ENCODE peak calls at places on chromosomes 13 and 19, in nine cellular contexts. T, F, X, E, W, O, G, A and V are unnamed samples.

GRCh38 chr13:25971499-25972145 is 80.2 kb downstream of the SHISA2 start:
- DNase-seq in O (no peak), X (no peak), W (no peak), E (no peak), T (no peak), G (no peak), F (no peak), A (no peak), V (no peak)

GRCh38 chr13:110448230-110448629 is 113.3 kb downstream of the RAB20 start:
- DNase-seq in F (peak; percentile 7), T (peak; percentile 86), E (no peak), G (no peak), X (no peak), W (no peak), O (no peak), A (no peak), V (no peak)

GRCh38 chr13:36431204-36432105 is 840 bp upstream of the CCNA1 start:
- DNase-seq in E (peak; percentile 59), O (no peak), F (peak; percentile 30), W (no peak), X (no peak), A (peak; percentile 8), G (no peak), T (no peak), V (no peak)

GRCh38 chr19:7115721-7116120 is 46.2 kb downstream of the ZNF557 start:
- DNase-seq in X (peak; percentile 29), E (no peak), O (no peak), G (no peak), T (no peak), F (no peak), W (no peak), A (no peak), V (no peak)

GRCh38 chr13:40172149-40172591 is 494.3 kb downstream of the FOXO1 start:
- DNase-seq in E (no peak), O (no peak), W (no peak), T (no peak), X (no peak), A (no peak), G (no peak), F (no peak), V (no peak)

GRCh38 chr19:46904114-46905060 is 43.6 kb downstream of the ARHGAP35 start:
- DNase-seq in T (peak; percentile 71), E (no peak), G (no peak), W (peak; percentile 27), X (peak; percentile 53), O (peak; percentile 49), A (no peak), F (peak; percentile 41), V (no peak)

GRCh38 chr19:3047307-3048189 is 14.7 kb downstream of the TLE5 start:
- DNase-seq in F (peak; percentile 84), O (peak; percentile 98), W (peak; percentile 88), E (peak; percentile 70), G (peak; percentile 92), X (peak; percentile 96), T (peak; percentile 63), A (peak; percentile 69), V (peak; percentile 98)

GRCh38 chr19:48959341-48960239 is 4.9 kb downstream of the BAX start:
- DNase-seq in X (no peak), O (no peak), G (no peak), A (no peak), T (no peak), E (peak; percentile 79), W (no peak), F (no peak), V (no peak)

DNA sequence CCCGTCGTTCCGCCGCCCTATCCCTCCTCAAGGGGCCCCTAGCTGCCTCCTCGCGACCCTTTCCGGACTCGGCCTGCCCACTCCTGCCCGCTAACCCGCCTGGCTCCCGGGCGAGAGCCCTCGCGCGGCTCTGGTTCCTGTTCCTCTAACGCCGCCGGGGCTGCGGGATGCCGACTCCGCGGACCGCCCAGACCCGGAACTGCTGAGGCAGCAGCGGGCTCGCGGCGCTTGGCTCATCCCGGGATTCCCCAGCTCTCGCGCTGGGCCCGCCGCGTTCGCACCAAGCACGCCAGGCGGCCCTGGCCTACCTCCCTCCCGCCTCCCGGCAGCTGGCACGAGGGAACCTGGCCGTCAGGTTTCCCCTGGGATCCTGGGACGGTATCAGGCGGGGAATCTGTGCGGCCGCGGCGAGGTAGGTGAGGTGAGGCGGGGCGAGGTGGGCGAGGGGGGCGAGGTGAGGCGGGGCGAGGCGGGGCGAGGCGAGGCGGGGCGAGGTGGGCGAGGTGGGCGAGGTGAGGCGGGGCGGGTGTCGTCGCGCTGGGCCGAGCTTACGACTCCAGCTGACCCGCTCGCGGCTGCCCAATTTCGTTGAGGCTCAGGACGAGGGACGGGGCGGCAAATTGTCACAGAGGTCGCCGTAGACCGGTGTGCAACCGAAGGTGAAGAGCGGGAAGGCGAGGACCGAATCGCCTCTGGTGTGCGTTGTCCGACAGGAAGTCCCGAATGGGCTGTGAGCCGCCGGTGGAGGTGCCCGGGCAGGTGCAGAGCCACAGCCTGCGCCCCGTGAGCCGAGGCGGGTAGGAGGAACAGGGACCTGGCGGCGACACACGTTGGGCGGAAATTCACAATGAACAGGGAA is at the start of the genes CCDC122 and LACC1:
- DNase-seq in X (peak; percentile 91), G (peak; percentile 88), E (peak; percentile 87), W (peak; percentile 89), A (peak; percentile 80), T (peak; percentile 84), F (peak; percentile 80), O (peak; percentile 76), V (peak; percentile 71)
- TF ChIP-seq POLR2A in X (peak; percentile 86), G (peak; percentile 95), E (peak; percentile 76), W (peak; percentile 98), A (no peak), T (peak; percentile 90), F (peak; percentile 17), O (no peak), V (peak; percentile 43)

DNA sequence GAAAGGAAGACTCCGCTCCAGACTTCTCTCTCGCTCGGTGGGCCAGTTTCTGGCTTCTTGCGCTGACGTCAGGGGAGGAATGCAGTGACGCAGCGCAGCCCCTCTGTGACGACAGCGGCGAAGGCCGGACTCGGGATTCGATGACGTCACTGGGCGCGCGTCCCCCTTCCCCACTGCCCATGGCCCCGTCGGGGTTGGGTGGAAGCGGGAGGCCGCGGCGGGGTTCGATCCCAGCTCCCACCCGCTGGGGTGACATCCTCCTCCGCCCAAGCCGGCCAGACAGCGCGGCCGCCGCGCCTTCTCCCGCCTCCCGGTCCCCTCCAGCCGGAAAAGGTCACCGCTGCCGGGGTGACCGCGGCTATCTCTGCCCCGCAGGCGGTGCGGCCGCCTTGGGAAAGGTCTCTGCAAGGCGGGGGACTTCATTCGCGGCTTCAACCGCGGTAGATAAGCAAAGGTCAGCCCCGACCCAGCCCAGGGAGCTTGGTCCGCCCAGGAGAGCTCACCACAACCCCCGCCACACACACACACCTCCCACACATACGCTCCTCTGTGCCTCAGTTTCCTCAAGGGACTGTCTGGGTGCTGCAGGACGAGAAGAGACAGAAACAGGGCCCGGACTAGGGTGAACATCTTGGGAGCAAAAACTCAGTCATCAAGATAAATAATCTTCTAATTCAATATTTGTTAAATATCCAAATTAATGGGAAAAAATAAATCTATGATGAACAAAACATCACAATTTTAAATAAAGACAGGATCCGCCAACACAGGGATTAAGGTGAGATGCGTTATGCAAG is 844 bp upstream of the RFX1 start:
- DNase-seq in A (peak; percentile 86), G (no peak), F (peak; percentile 93), W (no peak), T (no peak), E (no peak), X (peak; percentile 95), O (no peak), V (peak; percentile 97)
- TF ChIP-seq POLR2A in A (no peak), G (peak; percentile 71), F (peak; percentile 54), W (peak; percentile 84), T (peak; percentile 73), E (peak; percentile 69), X (no peak), O (no peak), V (peak; percentile 83)

DNA sequence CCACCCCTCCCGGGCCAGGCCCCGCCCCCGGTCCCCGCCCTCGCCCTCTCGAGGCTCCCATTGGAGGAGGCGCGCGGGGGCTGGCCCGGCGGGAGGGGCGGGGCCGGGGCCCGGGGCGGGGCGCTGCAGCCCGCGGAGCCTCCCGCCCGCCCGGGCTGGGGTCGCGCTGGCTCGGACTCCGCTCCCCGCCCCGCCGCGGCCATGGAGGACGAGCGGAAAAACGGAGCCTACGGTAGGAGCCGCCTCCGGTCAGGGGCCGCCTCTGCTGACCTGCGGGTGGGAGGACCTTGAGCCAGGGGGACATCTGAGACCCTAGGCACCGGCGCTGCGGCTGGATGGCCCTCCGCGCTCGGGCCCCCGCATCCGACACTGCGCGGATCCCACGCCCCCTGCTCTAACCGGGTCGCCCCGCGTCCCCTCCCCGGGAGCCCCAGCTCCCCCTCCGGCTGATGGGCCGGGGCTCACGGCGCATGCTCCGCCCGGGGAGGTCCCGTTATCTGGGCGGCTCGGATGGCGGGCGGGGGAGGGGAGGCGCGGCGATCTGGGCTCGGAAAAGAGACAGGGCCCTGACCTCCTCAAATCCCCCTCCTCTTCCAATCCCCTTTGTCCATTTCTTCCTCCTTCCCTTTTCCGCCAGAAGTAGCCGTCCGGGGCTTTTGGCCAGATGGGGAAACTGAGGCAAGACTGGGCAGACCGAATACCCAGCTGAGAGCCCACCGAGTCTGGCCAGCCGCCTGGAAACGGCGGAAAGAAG is 15.4 kb upstream of the AP1M2 start:
- DNase-seq in W (peak; percentile 81), A (peak; percentile 90), E (peak; percentile 92), F (peak; percentile 86), X (peak; percentile 89), G (peak; percentile 90), T (peak; percentile 48), O (peak; percentile 81), V (peak; percentile 87)
- TF ChIP-seq POLR2A in W (peak; percentile 28), A (no peak), E (peak; percentile 83), F (peak; percentile 33), X (no peak), G (peak; percentile 50), T (no peak), O (peak; percentile 46), V (peak; percentile 67)

GRCh38 chr13:51246411-51247298 is 24.5 kb downstream of the FAM124A start:
- DNase-seq in W (no peak), A (peak; percentile 64), E (no peak), G (peak; percentile 14), T (no peak), F (no peak), O (no peak), X (no peak), V (no peak)

GRCh38 chr13:51249767-51250741 is 27.9 kb downstream of the FAM124A start:
- DNase-seq in F (no peak), T (no peak), G (no peak), O (no peak), A (no peak), X (no peak), W (no peak), E (peak; percentile 35), V (peak; percentile 6)

GRCh38 chr13:51246005-51246404 is 23.8 kb downstream of the FAM124A start:
- DNase-seq in X (no peak), T (no peak), O (no peak), E (no peak), A (no peak), F (no peak), G (no peak), W (no peak), V (no peak)

GRCh38 chr13:51251480-51251879 is 29.3 kb downstream of the FAM124A start:
- DNase-seq in W (no peak), T (no peak), F (no peak), X (no peak), E (no peak), A (no peak), G (no peak), O (no peak), V (no peak)

DNA sequence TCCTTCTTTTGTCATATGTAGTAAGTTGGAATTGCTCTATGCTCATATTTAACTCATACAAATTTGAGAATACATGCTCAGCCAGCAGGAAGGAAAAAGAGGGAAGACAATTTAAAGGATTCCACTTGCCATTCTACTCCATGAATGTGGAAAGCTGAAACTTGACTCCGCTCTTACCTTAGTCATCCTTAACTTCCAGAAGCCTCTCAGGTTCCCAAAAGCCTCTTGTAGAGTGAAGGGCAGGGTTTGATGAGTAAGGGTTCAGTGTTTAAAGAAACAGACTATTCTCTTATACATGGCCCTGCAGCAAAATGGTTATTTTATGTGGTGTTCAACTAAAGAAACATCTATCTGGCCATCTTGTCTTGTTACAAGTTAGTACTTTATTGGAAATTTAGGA is 27.1 kb downstream of the FAM124A start:
- DNase-seq in F (no peak), W (no peak), T (peak; percentile 2), X (no peak), G (no peak), E (no peak), O (no peak), A (no peak), V (no peak)
- TF ChIP-seq POLR2A in F (no peak), W (no peak), T (no peak), X (no peak), G (no peak), E (no peak), O (no peak), A (no peak), V (no peak)